ENCODE peak calls at places on chromosomes 7 and 10, in ten cellular contexts. I is AG08395; Y is GM20000; U is choroid plexus epithelial cell; H is AG10803; E is NCI-H510A treated with DMSO at 0.1 percent for 48 hours; O is stimulated activated CD4-positive, alpha-beta T cell treated with anti-CD3 and anti-CD28 coated beads, Interleukin-1b, Interleukin-23, amount 100 ng/mL, for 24 hours; A is activated CD4-positive, alpha-beta T cell treated with anti-CD3 and anti-CD28 coated beads, Interleukin-2, amount 10 ng/mL, durations not matched to agents 7 days and 5 days; K is naive thymus-derived CD4-positive, alpha-beta T cell; R is endothelial cell. Q is an unnamed sample.

GRCh38 chr7:36299882-36300341 is 89.8 kb upstream of the ANLN start:
- DNase-seq in U (no peak), I (no peak), E (no peak), A (no peak), K (no peak), H (no peak), R (no peak), O (no peak), Y (no peak), Q (no peak)

GRCh38 chr10:25015927-25016348 is at the start of gene ENKUR:
- DNase-seq in Y (peak), K (peak), O (peak), H (peak), U (peak), I (peak), E (peak), R (peak), A (peak), Q (peak)

GRCh38 chr7:101100858-101101847 is 15.9 kb downstream of the TRIM56 start:
- DNase-seq in E (no peak), K (no peak), A (no peak), I (no peak), O (no peak), H (no peak), R (no peak), Y (no peak), U (no peak), Q (no peak)

GRCh38 chr10:110057461-110057860 is 49.7 kb downstream of the ADD3 start:
- DNase-seq in E (no peak), R (no peak), K (no peak), Y (no peak), U (no peak), H (peak), O (no peak), I (no peak), A (no peak), Q (no peak)

GRCh38 chr10:109892087-109892486 is 31.2 kb downstream of the XPNPEP1 start:
- DNase-seq in O (no peak), Y (no peak), R (no peak), H (no peak), U (no peak), E (no peak), K (no peak), I (no peak), A (no peak), Q (no peak)

GRCh38 chr7:32506266-32507054 is 11.2 kb downstream of the AVL9 start:
- DNase-seq in U (peak), I (peak), R (no peak), Y (no peak), E (no peak), H (peak), A (no peak), K (no peak), O (no peak), Q (peak)

GRCh38 chr10:3196971-3197353 is 24.4 kb upstream of the PITRM1 start:
- DNase-seq in U (no peak), E (no peak), Y (no peak), A (no peak), O (no peak), K (no peak), I (no peak), H (no peak), R (no peak), Q (no peak)

GRCh38 chr7:19079066-19079465 is 38.4 kb downstream of the TWIST1 start:
- DNase-seq in R (no peak), U (peak), O (no peak), K (no peak), H (peak), Y (no peak), A (no peak), I (no peak), E (no peak), Q (peak)

GRCh38 chr7:47587976-47588375 is 6.1 kb upstream of the TNS3 start:
- DNase-seq in R (no peak), Y (no peak), H (no peak), I (no peak), U (no peak), A (no peak), O (no peak), E (no peak), K (no peak), Q (no peak)

GRCh38 chr7:135562720-135563119 is 5.0 kb downstream of the NUP205 start:
- DNase-seq in I (no peak), O (no peak), R (no peak), A (no peak), K (no peak), U (no peak), H (no peak), E (no peak), Y (no peak), Q (no peak)

GRCh38 chr10:24114561-24114960 is 94.4 kb upstream of the KIAA1217 start:
- DNase-seq in H (peak), I (no peak), E (no peak), A (no peak), K (no peak), O (no peak), Y (no peak), U (no peak), R (no peak), Q (no peak)

GRCh38 chr7:127392182-127392565 is 334 bp downstream of the ZNF800 start:
- DNase-seq in Y (peak), R (peak), K (peak), E (no peak), A (peak), O (peak), I (peak), U (peak), H (peak), Q (peak)

GRCh38 chr7:139108256-139109187 is 998 bp downstream of the ZC3HAV1 start:
- DNase-seq in H (peak), R (peak), Y (peak), O (no peak), I (peak), A (no peak), E (peak), K (peak), U (peak), Q (peak)

GRCh38 chr10:133455196-133455595 is 1.5 kb downstream of the SCART1 start:
- DNase-seq in U (no peak), K (no peak), Y (no peak), E (no peak), H (no peak), A (no peak), O (no peak), R (no peak), I (no peak), Q (no peak)

GRCh38 chr7:100691676-100692577 is 2.1 kb downstream of the GIGYF1 start:
- DNase-seq in O (peak), K (peak), U (peak), H (peak), I (peak), E (peak), R (peak), Y (peak), A (peak), Q (peak)

GRCh38 chr7:73716318-73716890 is 3.1 kb downstream of the STX1A start:
- DNase-seq in U (peak), E (no peak), O (no peak), K (no peak), I (no peak), A (no peak), R (no peak), Y (no peak), H (no peak), Q (no peak)

GRCh38 chr7:151715661-151716338 is 161.1 kb downstream of the PRKAG2 start:
- DNase-seq in H (no peak), U (no peak), K (no peak), A (no peak), E (no peak), Y (no peak), I (no peak), R (no peak), O (no peak), Q (no peak)

GRCh38 chr10:101018118-101018599 is 12.8 kb downstream of the PDZD7 start:
- DNase-seq in U (peak), A (no peak), K (no peak), E (no peak), I (no peak), Y (no peak), R (peak), O (no peak), H (no peak), Q (no peak)

GRCh38 chr10:110107430-110107829 is 99.6 kb downstream of the ADD3 start:
- DNase-seq in O (no peak), Y (no peak), I (no peak), E (no peak), U (no peak), K (no peak), R (no peak), A (no peak), H (no peak), Q (no peak)

GRCh38 chr10:79074732-79075131 is 6.0 kb downstream of the ZMIZ1 start:
- DNase-seq in R (no peak), E (no peak), I (no peak), A (no peak), H (no peak), Y (no peak), U (no peak), O (no peak), K (no peak), Q (no peak)

GRCh38 chr10:50846753-50847152 is 38.7 kb downstream of the A1CF start:
- DNase-seq in H (no peak), K (no peak), O (no peak), Y (no peak), E (no peak), U (peak), I (no peak), R (no peak), A (no peak), Q (peak)

GRCh38 chr7:129877146-129877792 is 75.5 kb downstream of the UBE2H start:
- DNase-seq in Y (no peak), I (no peak), O (no peak), A (no peak), U (peak), H (no peak), K (no peak), R (no peak), E (no peak), Q (no peak)

GRCh38 chr7:78141533-78142281 is 343.1 kb downstream of the PHTF2 start:
- DNase-seq in I (peak), Y (no peak), R (no peak), H (peak), E (no peak), K (no peak), A (no peak), O (no peak), U (peak), Q (no peak)

GRCh38 chr10:132921818-132922807 is 20.3 kb downstream of the CFAP46 start:
- DNase-seq in H (no peak), O (no peak), A (no peak), Y (no peak), E (no peak), K (no peak), R (no peak), I (no peak), U (no peak), Q (no peak)

GRCh38 chr7:1359051-1359400 is 100.2 kb downstream of the MICALL2 start:
- DNase-seq in U (no peak), K (no peak), R (no peak), Y (no peak), I (no peak), H (no peak), A (no peak), E (no peak), O (no peak), Q (no peak)

GRCh38 chr10:88270871-88271713 is 312.0 kb downstream of the RNLS start:
- DNase-seq in A (peak), O (no peak), H (peak), K (peak), Y (peak), U (peak), E (no peak), I (peak), R (no peak), Q (peak)